ENCODE peak calls at places on chromosomes 3 and 15, in ten cellular contexts. J is AG09309; P is effector CD4-positive, alpha-beta T cell; X is CD8-positive, alpha-beta memory T cell; L is SK-MEL-5; V is stimulated activated naive CD4-positive, alpha-beta T cell; Z is tibial artery; N is nucleus accumbens; O is AG10803; E is H7. G is an unnamed sample.

GRCh38 chr3:187264946-187265345 is 26.6 kb downstream of the MASP1 start:
- DNase-seq in J (no peak), P (no peak), X (no peak), L (no peak), V (no peak), Z (no peak), N (no peak), O (peak), E (no peak), G (no peak)

GRCh38 chr3:64223809-64224570 is 1.3 kb downstream of the PRICKLE2 start:
- DNase-seq in J (no peak), P (no peak), X (no peak), L (peak), V (no peak), Z (no peak), N (peak), O (peak), E (no peak), G (no peak)

GRCh38 chr3:141127344-141128125 is 76.4 kb downstream of the SPSB4 start:
- DNase-seq in J (no peak), P (no peak), X (no peak), L (no peak), V (no peak), Z (peak), N (no peak), O (no peak), E (no peak), G (no peak)

GRCh38 chr15:51022206-51022605 is 72.5 kb downstream of the TNFAIP8L3 start:
- DNase-seq in J (no peak), P (no peak), X (no peak), L (no peak), V (no peak), Z (no peak), N (no peak), O (no peak), E (no peak), G (no peak)

GRCh38 chr3:16177962-16178627 is 3.6 kb downstream of the GALNT15 start:
- DNase-seq in J (peak), P (peak), X (peak), L (peak), V (no peak), Z (peak), N (no peak), O (peak), E (peak), G (peak)

GRCh38 chr3:69196876-69197275 is 74.5 kb upstream of the LMOD3 start:
- DNase-seq in J (no peak), P (no peak), X (no peak), L (no peak), V (no peak), Z (no peak), N (no peak), O (no peak), E (no peak), G (no peak)

GRCh38 chr3:169886671-169887070 is 16.9 kb upstream of the LRRC31 start:
- DNase-seq in J (peak), P (no peak), X (no peak), L (no peak), V (no peak), Z (peak), N (peak), O (peak), E (no peak), G (no peak)

GRCh38 chr15:40958146-40958545 is 4.9 kb downstream of the CHAC1 start:
- DNase-seq in J (no peak), P (no peak), X (no peak), L (no peak), V (no peak), Z (no peak), N (no peak), O (no peak), E (no peak), G (no peak)

GRCh38 chr3:12965999-12966846 is 107.0 kb downstream of the IQSEC1 start:
- DNase-seq in J (no peak), P (no peak), X (no peak), L (no peak), V (no peak), Z (no peak), N (no peak), O (no peak), E (no peak), G (peak)

GRCh38 chr3:173977747-173978146 is 580.2 kb downstream of the NLGN1 start:
- DNase-seq in J (no peak), P (no peak), X (no peak), L (no peak), V (no peak), Z (no peak), N (no peak), O (peak), E (no peak), G (no peak)

GRCh38 chr3:54527953-54528352 is 399.9 kb downstream of the LRTM1 start:
- DNase-seq in J (peak), P (no peak), X (no peak), L (no peak), V (no peak), Z (no peak), N (no peak), O (peak), E (no peak), G (no peak)

GRCh38 chr3:133487920-133488540 is 85.5 kb upstream of the CDV3 start:
- DNase-seq in J (no peak), P (peak), X (peak), L (peak), V (peak), Z (no peak), N (no peak), O (no peak), E (peak), G (peak)

GRCh38 chr3:131549340-131549739 is 46.6 kb upstream of the MRPL3 start:
- DNase-seq in J (no peak), P (no peak), X (no peak), L (peak), V (no peak), Z (no peak), N (no peak), O (no peak), E (no peak), G (peak)

GRCh38 chr15:99474981-99475753 is 90.6 kb upstream of the MEF2A start:
- DNase-seq in J (no peak), P (no peak), X (no peak), L (no peak), V (no peak), Z (no peak), N (no peak), O (no peak), E (peak), G (no peak)

GRCh38 chr15:90819390-90819789 is 49.0 kb upstream of the FURIN start:
- DNase-seq in J (no peak), P (no peak), X (no peak), L (no peak), V (no peak), Z (no peak), N (no peak), O (no peak), E (peak), G (no peak)

GRCh38 chr15:57510647-57511046 is 81.1 kb upstream of the MYZAP start:
- DNase-seq in J (peak), P (no peak), X (no peak), L (no peak), V (no peak), Z (no peak), N (no peak), O (peak), E (no peak), G (no peak)

GRCh38 chr3:134348524-134348923 is 25.7 kb downstream of the AMOTL2 start:
- DNase-seq in J (no peak), P (no peak), X (no peak), L (no peak), V (no peak), Z (peak), N (no peak), O (peak), E (peak), G (no peak)

GRCh38 chr3:123642182-123642956 is 57.5 kb upstream of the HACD2 start:
- DNase-seq in J (peak), P (peak), X (peak), L (peak), V (peak), Z (peak), N (no peak), O (peak), E (peak), G (peak)

GRCh38 chr15:71792521-71792920 is 17.8 kb upstream of the NR2E3 start:
- DNase-seq in J (peak), P (no peak), X (no peak), L (no peak), V (no peak), Z (no peak), N (no peak), O (peak), E (no peak), G (no peak)

GRCh38 chr15:38090648-38091047 is 156.2 kb downstream of the TMCO5A start:
- DNase-seq in J (no peak), P (no peak), X (no peak), L (no peak), V (no peak), Z (no peak), N (no peak), O (no peak), E (no peak), G (no peak)